ENCODE peak calls at places on chromosomes 5 and 9, in five cellular contexts. H is K562; P is CD8-positive, alpha-beta memory T cell; R is breast epithelium; S is psoas muscle. X is an unnamed sample.
A peak's percentile ranks its signal among the peaks of the same experiment; 100 is the strongest.

GRCh38 chr5:140549237-140550144 is 2.0 kb downstream of the EIF4EBP3 start:
- DNase-seq in H (peak; percentile 32), P (no peak), R (no peak), S (peak; percentile 75), X (no peak)

GRCh38 chr5:41508186-41508585 is 2.2 kb downstream of the PLCXD3 start:
- DNase-seq in H (no peak), P (no peak), R (no peak), S (no peak), X (no peak)

GRCh38 chr9:134863941-134864820 is 16.4 kb upstream of the FCN2 start:
- DNase-seq in H (no peak), P (no peak), R (peak; percentile 65), S (no peak), X (no peak)

GRCh38 chr5:1315709-1316587 is 21.1 kb upstream of the TERT start:
- DNase-seq in H (peak; percentile 60), P (peak; percentile 62), R (peak; percentile 77), S (peak; percentile 53), X (peak; percentile 81)

GRCh38 chr5:169218862-169219261 is 82.1 kb downstream of the SLIT3 start:
- DNase-seq in H (no peak), P (no peak), R (no peak), S (no peak), X (no peak)

GRCh38 chr5:68265822-68266395 is 50.4 kb downstream of the PIK3R1 start:
- DNase-seq in H (no peak), P (no peak), R (no peak), S (no peak), X (no peak)

GRCh38 chr9:113577525-113578261 is 114.2 kb downstream of the RGS3 start:
- DNase-seq in H (peak; percentile 26), P (no peak), R (no peak), S (peak; percentile 58), X (no peak)

GRCh38 chr5:58711965-58712364 is 129.1 kb downstream of the RAB3C start:
- DNase-seq in H (no peak), P (no peak), R (no peak), S (no peak), X (no peak)

GRCh38 chr5:52010430-52010829 is 627.2 kb downstream of the ISL1 start:
- DNase-seq in H (no peak), P (no peak), R (no peak), S (no peak), X (no peak)

DNA sequence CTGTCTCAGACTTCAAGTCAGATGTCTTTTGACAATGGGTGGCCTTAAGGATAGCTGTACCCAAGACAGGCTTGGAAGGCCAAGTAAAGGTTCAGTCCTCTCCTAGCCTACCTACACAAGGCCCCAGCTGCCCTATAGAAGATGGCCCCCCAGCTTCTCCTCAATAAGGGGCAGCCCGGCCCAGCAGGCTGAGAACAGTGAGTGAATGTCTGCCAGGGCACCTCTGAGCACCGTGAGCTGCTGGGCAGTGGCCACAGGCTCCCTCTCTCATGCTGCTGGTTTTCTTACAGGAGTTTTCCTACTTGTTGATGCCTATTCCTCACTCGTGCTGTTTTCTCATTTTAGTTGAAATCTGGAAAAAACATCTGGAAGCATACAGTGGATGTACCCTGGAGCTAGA is 40.1 kb downstream of the SECISBP2 start:
- DNase-seq in H (no peak), P (no peak), R (no peak), S (no peak), X (no peak)
- H3K36me3 ChIP-seq in H (peaks cover 65% of the 10 kb centered on the region), P (peaks cover 81% of the 10 kb centered on the region), R (peaks cover 23% of the 10 kb centered on the region), S (peaks cover 95% of the 10 kb centered on the region), X (peaks cover 17% of the 10 kb centered on the region)

DNA sequence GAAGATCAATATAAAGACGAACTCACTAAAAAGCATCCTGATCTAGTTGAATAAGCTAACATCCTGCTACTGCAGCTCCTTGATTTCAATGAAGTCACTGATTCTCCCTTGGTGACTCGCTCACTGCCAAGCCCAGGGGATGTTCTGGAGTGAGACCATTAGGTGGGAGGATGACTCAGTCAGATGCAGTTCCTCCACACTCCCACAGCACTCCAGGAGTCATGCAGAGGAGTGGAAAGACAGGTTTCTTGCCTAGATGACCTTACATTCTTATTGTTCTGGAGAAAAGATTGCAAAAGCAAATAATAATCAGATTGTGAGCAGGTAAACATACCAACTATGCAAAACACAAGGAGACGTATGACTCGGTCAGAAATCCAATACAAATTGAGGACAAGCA is 15.3 kb downstream of the GCNT4 start:
- DNase-seq in H (no peak), P (no peak), R (peak; percentile 71), S (no peak), X (no peak)
- H3K27ac ChIP-seq in H (no peak overlapping the region), P (no peak overlapping the region), R (no peak overlapping the region), S (no peak overlapping the region), X (no peak overlapping the region)

GRCh38 chr5:10265245-10266109 is 15.4 kb downstream of the CCT5 start:
- DNase-seq in H (no peak), P (no peak), R (no peak), S (no peak), X (no peak)

GRCh38 chr5:10262121-10262774 is 12.2 kb downstream of the CCT5 start:
- DNase-seq in H (no peak), P (no peak), R (no peak), S (no peak), X (no peak)

GRCh38 chr5:10262995-10263394 is 12.9 kb downstream of the CCT5 start:
- DNase-seq in H (no peak), P (no peak), R (no peak), S (no peak), X (no peak)

GRCh38 chr5:10266839-10267238 is 16.8 kb downstream of the CCT5 start:
- DNase-seq in H (peak; percentile 36), P (no peak), R (no peak), S (no peak), X (no peak)

GRCh38 chr5:10264569-10264968 is 14.5 kb downstream of the CCT5 start:
- DNase-seq in H (no peak), P (no peak), R (no peak), S (no peak), X (no peak)
- H3K36me3 ChIP-seq in H (peaks cover 69% of the 10 kb centered on the region), P (peaks cover 49% of the 10 kb centered on the region), R (peaks cover 7% of the 10 kb centered on the region), S (peaks cover 63% of the 10 kb centered on the region), X (peaks cover 59% of the 10 kb centered on the region)

GRCh38 chr5:111929261-111929660 is 172.3 kb upstream of the NREP start:
- DNase-seq in H (no peak), P (no peak), R (no peak), S (no peak), X (no peak)

GRCh38 chr5:111930905-111931461 is 174.0 kb upstream of the NREP start:
- DNase-seq in H (no peak), P (no peak), R (no peak), S (no peak), X (no peak)

GRCh38 chr5:111928501-111928900 is 171.5 kb upstream of the NREP start:
- DNase-seq in H (no peak), P (no peak), R (no peak), S (no peak), X (no peak)

GRCh38 chr5:111930407-111930806 is 173.4 kb upstream of the NREP start:
- DNase-seq in H (no peak), P (no peak), R (no peak), S (no peak), X (no peak)

DNA sequence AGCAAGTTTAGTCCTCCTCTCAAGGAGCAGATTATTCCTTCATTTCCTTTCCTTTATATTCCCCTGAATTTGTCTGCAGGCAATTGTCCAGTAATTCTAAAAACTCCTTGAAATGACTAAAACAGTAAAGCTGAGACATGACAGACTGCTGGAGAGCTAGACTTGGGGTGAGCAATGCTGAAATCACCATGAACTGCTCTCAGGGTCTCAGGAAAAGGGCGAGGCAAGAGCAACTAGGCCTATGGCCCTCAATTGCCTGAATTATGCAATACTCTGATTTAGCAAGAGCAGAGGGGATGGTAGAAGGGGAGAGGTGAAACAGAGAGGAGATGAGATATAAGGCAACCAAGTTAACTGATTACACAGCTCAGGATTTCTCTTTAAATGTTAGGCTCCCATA is 172.9 kb upstream of the NREP start:
- DNase-seq in H (no peak), P (no peak), R (no peak), S (no peak), X (no peak)
- H3K27ac ChIP-seq in H (no peak overlapping the region), P (no peak overlapping the region), R (no peak overlapping the region), S (no peak overlapping the region), X (no peak overlapping the region)

DNA sequence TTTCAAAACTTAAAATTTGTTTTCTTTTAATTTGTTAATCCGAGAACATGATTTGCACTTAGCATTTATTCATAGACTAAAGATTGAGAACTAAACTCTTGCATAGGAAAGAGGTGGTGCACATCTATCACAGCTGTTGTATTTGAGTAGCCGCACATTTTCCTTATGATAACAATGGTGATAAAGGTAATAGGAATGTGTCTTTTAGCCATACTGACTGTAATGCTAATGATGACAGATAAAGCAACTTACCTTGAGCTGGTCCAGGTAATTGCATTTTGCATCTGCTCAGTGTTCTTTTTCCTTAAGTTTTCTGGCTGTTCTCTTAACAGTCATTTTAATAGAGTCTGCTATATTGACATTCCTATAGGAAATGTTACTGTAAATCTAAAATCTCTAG is 19.0 kb downstream of the PHAX start:
- DNase-seq in H (no peak), P (no peak), R (no peak), S (no peak), X (no peak)
- H3K36me3 ChIP-seq in H (peaks cover 62% of the 10 kb centered on the region), P (peaks cover 23% of the 10 kb centered on the region), R (no peaks in the 10 kb centered on the region), S (peaks cover 65% of the 10 kb centered on the region), X (peaks cover 21% of the 10 kb centered on the region)

DNA sequence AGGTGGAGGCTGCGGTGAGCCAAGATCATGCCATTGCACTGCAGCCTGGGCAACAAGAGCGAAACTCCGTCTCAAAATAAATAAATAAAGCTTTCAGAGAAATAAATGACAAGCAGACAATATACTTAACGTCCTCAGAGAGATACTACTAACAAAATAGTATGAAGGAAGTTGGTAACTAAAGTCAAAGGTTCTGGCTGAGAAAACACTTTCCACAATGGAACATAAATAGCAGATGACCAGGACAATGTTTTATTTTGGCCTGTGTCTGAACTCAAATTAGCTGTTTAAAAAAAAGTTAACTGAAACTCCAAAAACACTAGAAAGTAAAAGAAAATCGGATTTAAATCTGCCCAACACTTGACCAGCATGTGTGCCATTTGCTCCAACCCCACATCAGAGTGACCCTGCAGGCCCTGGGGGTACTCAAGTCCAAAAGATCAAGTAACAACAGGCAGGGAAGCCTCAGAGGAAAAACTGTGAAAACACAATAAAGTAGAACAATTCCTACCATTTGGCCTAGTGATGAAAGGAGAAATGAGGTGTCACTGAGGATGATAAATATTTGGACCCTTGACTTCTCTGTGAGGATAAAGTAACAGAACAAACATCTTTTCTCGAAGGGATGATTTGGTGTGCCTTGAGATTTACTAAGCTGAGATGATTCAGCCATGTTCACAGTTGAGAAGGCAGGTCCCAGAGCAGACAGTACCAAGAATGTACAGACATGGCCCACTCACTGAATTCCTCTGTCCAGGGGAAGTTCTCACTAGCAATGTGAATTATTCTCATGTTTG is 47.7 kb downstream of the LHFPL2 start:
- DNase-seq in H (no peak), P (no peak), R (no peak), S (no peak), X (no peak)
- H3K27ac ChIP-seq in H (no peak overlapping the region), P (no peak overlapping the region), R (peak overlapping the region; percentile 57), S (peak overlapping the region; percentile 34), X (no peak overlapping the region)

GRCh38 chr9:107667700-107668099 is 178.1 kb upstream of the KLF4 start:
- DNase-seq in H (no peak), P (no peak), R (no peak), S (peak; percentile 65), X (no peak)
- H3K36me3 ChIP-seq in H (no peaks in the 10 kb centered on the region), P (no peaks in the 10 kb centered on the region), R (no peaks in the 10 kb centered on the region), S (no peaks in the 10 kb centered on the region), X (no peaks in the 10 kb centered on the region)

X was measured in naive thymus-derived CD4-positive, alpha-beta T cell.